ENCODE peak calls at places on chromosomes 4 and X, in four cellular contexts. H, D, P and Z are unnamed samples.

GRCh38 chrX:427812-428725 is 41.4 kb upstream of the PPP2R3B start:
- ATAC-seq in H (peak; percentile 66), D (no peak), P (no peak), Z (no peak)

GRCh38 chr4:143581331-143581961 is 67.9 kb downstream of the SMARCA5 start:
- ATAC-seq in D (no peak), H (no peak), P (no peak), Z (no peak)

GRCh38 chrX:129791336-129791735 is 11.6 kb downstream of the SASH3 start:
- ATAC-seq in P (no peak), H (no peak), D (no peak), Z (no peak)

GRCh38 chr4:40194602-40195161 is 2.1 kb upstream of the RHOH start:
- ATAC-seq in P (peak; percentile 49), H (peak; percentile 48), D (no peak), Z (no peak)

GRCh38 chr4:112560084-112560483 is 44.1 kb upstream of the NEUROG2 start:
- ATAC-seq in D (no peak), H (no peak), P (no peak), Z (no peak)

GRCh38 chr4:170079981-170080380 is 9.8 kb downstream of the AADAT start:
- ATAC-seq in D (no peak), H (no peak), P (no peak), Z (no peak)

GRCh38 chr4:16767251-16767650 is 131.2 kb downstream of the LDB2 start:
- ATAC-seq in D (no peak), H (no peak), P (no peak), Z (no peak)

GRCh38 chr4:26233350-26233749 is 87.5 kb upstream of the RBPJ start:
- ATAC-seq in H (no peak), P (no peak), D (no peak), Z (no peak)

GRCh38 chrX:68462197-68462596 is 28.9 kb upstream of the OPHN1 start:
- ATAC-seq in H (no peak), D (no peak), P (no peak), Z (no peak)

GRCh38 chr4:115107411-115107810 is 6.0 kb downstream of the NDST4 start:
- ATAC-seq in H (no peak), P (no peak), D (no peak), Z (no peak)

GRCh38 chr4:107699466-107700206 is 20.4 kb downstream of the PAPSS1 start:
- ATAC-seq in P (no peak), H (no peak), D (no peak), Z (no peak)

GRCh38 chr4:174490356-174490969 is 31.8 kb downstream of the HPGD start:
- ATAC-seq in D (no peak), H (no peak), P (no peak), Z (no peak)

GRCh38 chr4:995311-996026 is 2.3 kb upstream of the SLC26A1 start:
- ATAC-seq in H (no peak), D (no peak), P (no peak), Z (no peak)

GRCh38 chr4:8090312-8090711 is 68.3 kb downstream of the ABLIM2 start:
- ATAC-seq in H (peak; percentile 90), D (peak; percentile 76), P (peak; percentile 73), Z (peak; percentile 51)

GRCh38 chr4:73917081-73917501 is 47.9 kb downstream of the CXCL1 start:
- ATAC-seq in P (no peak), H (no peak), D (peak; percentile 82), Z (peak; percentile 76)

GRCh38 chr4:6119507-6120020 is 80.8 kb downstream of the JAKMIP1 start:
- ATAC-seq in P (no peak), D (no peak), H (no peak), Z (no peak)

GRCh38 chr4:87045659-87046058 is 110.8 kb downstream of the AFF1 start:
- ATAC-seq in H (no peak), P (no peak), D (peak; percentile 8), Z (peak; percentile 71)

GRCh38 chr4:2847297-2847871 is 3.7 kb downstream of the ADD1 start:
- ATAC-seq in P (no peak), H (no peak), D (no peak), Z (no peak)

GRCh38 chr4:52788806-52789205 is 37.6 kb upstream of the ERVMER34-1 start:
- ATAC-seq in P (no peak), H (no peak), D (no peak), Z (no peak)

GRCh38 chrX:5726246-5726645 is 502.4 kb downstream of the NLGN4X start:
- ATAC-seq in P (no peak), D (no peak), H (no peak), Z (peak; percentile 58)

GRCh38 chr4:138103597-138104461 is 138.3 kb downstream of the SLC7A11 start:
- ATAC-seq in P (no peak), H (no peak), D (no peak), Z (no peak)

GRCh38 chrX:150635952-150636351 is 57.2 kb upstream of the MTMR1 start:
- ATAC-seq in D (no peak), P (no peak), H (peak; percentile 88), Z (no peak)